ENCODE peak calls at places on chromosomes 11 and 22, in seven cellular contexts. K is fibroblast of gingiva; B is NCI-H1092 treated with DMSO at 0.1 percent for 48 hours; Q is activated T-helper 1 cell treated with anti-CD3 and anti-CD28 coated beads, Interleukin-12 subunit alpha, Interleukin-12 subunit beta, Interleukin-2, Interleukin-4 antibody, amounts not matched to agents 30 ng/mL and 10 ng/mL and 1 ng/mL, durations not matched to agents 14 hours and 24 hours and 36 hours; T is bronchial epithelial cell; F is epithelial cell of esophagus; M is D341Med. Y is an unnamed sample.

GRCh38 chr11:46560300-46561025 is 33.4 kb downstream of the AMBRA1 start:
- DNase-seq in K (peak), F (no peak), B (peak), T (no peak), M (no peak), Q (peak), Y (no peak)

GRCh38 chr22:41848468-41848867 is 15.6 kb downstream of the SREBF2 start:
- DNase-seq in M (no peak), F (peak), Q (no peak), K (no peak), T (no peak), B (no peak), Y (no peak)

GRCh38 chr22:23154461-23154860 is 9.2 kb downstream of the RAB36 start:
- DNase-seq in Q (no peak), F (no peak), M (no peak), B (no peak), T (no peak), K (no peak), Y (no peak)

GRCh38 chr11:85281550-85281949 is 345.6 kb downstream of the DLG2 start:
- DNase-seq in M (no peak), T (no peak), F (no peak), K (no peak), Q (no peak), B (no peak), Y (no peak)

GRCh38 chr22:47201186-47201995 is 438.9 kb downstream of the TBC1D22A start:
- DNase-seq in M (no peak), B (no peak), Q (no peak), T (no peak), K (no peak), F (no peak), Y (peak)

GRCh38 chr11:73003083-73003482 is 139.0 kb downstream of the FCHSD2 start:
- DNase-seq in B (no peak), M (no peak), T (no peak), F (no peak), Q (no peak), K (no peak), Y (no peak)

GRCh38 chr11:19846654-19847330 is 134.2 kb downstream of the NAV2 start:
- DNase-seq in B (peak), Q (no peak), F (no peak), M (no peak), K (peak), T (no peak), Y (no peak)

GRCh38 chr11:15819679-15820286 is 536.6 kb downstream of the SOX6 start:
- DNase-seq in B (no peak), K (peak), T (peak), M (peak), Q (peak), F (peak), Y (peak)

GRCh38 chr22:30889268-30889995 is 79.1 kb downstream of the MORC2 start:
- DNase-seq in T (no peak), M (peak), K (no peak), F (no peak), B (no peak), Q (no peak), Y (no peak)